ENCODE peak calls at places on chromosomes 3 and 15, in eight cellular contexts. K is activated T-helper 1 cell treated with anti-CD3 and anti-CD28 coated beads, Interleukin-12 subunit alpha, Interleukin-12 subunit beta, Interleukin-2, Interleukin-4 antibody, amounts not matched to agents 30 ng/mL and 10 ng/mL and 1 ng/mL, durations not matched to agents 14 hours and 24 hours and 36 hours; Q is frontal cortex; N is stimulated activated CD8-positive, alpha-beta memory T cell treated with anti-CD3 and anti-CD28 coated beads, Interleukin-15, amount 100 ng/mL, for 1 hour; J is NCI-H510A treated with DMSO at 0.1 percent for 48 hours; M is A172; H is germinal center; G is caudate nucleus. W is an unnamed sample.
A peak's percentile ranks its signal among the peaks of the same experiment; 100 is the strongest.

GRCh38 chr3:109257269-109257668 is 59.0 kb downstream of the DPPA2 start:
- DNase-seq in G (no peak), H (no peak), K (no peak), Q (no peak), N (no peak), J (no peak), M (peak; percentile 84), W (peak; percentile 3)

GRCh38 chr15:58546635-58547627 is 115.1 kb downstream of the LIPC start:
- DNase-seq in J (no peak), K (no peak), N (no peak), M (peak; percentile 97), H (no peak), Q (no peak), G (no peak), W (peak; percentile 96)

GRCh38 chr15:48888836-48889235 is 10.9 kb downstream of the EID1 start:
- DNase-seq in G (no peak), Q (no peak), J (no peak), N (no peak), M (no peak), H (no peak), K (no peak), W (no peak)

GRCh38 chr3:127682576-127682975 is 9.8 kb downstream of the ABTB1 start:
- DNase-seq in K (no peak), Q (no peak), M (no peak), N (no peak), H (no peak), J (no peak), G (no peak), W (no peak)

GRCh38 chr3:88433572-88433971 is 283.8 kb downstream of the C3orf38 start:
- DNase-seq in G (no peak), M (no peak), J (no peak), N (no peak), Q (peak; percentile 5), K (no peak), H (peak; percentile 60), W (no peak)

GRCh38 chr3:183350164-183350563 is 78.3 kb downstream of the MCF2L2 start:
- DNase-seq in K (no peak), Q (no peak), M (no peak), G (no peak), H (no peak), N (no peak), J (no peak), W (no peak)

GRCh38 chr3:126399348-126399730 is 4.6 kb downstream of the CFAP100 start:
- DNase-seq in H (no peak), N (no peak), Q (no peak), G (no peak), K (no peak), J (no peak), M (no peak), W (no peak)

GRCh38 chr15:78159395-78159794 is 10.2 kb downstream of the IDH3A start:
- DNase-seq in N (no peak), K (no peak), G (no peak), M (no peak), H (no peak), Q (no peak), J (peak; percentile 1), W (no peak)

GRCh38 chr3:129040579-129041300 is 19.8 kb upstream of the GP9 start:
- DNase-seq in G (no peak), Q (no peak), N (no peak), J (no peak), M (no peak), K (no peak), H (no peak), W (no peak)

GRCh38 chr15:74957301-74958035 is 896 bp upstream of the RPP25 start:
- DNase-seq in Q (no peak), H (no peak), J (no peak), N (no peak), G (no peak), M (no peak), K (no peak), W (peak; percentile 39)

GRCh38 chr3:54870423-54870822 is 57.4 kb downstream of the LRTM1 start:
- DNase-seq in G (no peak), Q (peak; percentile 37), M (peak; percentile 95), K (no peak), J (peak; percentile 42), H (no peak), N (no peak), W (peak; percentile 98)

GRCh38 chr15:90029024-90029423 is 27.9 kb downstream of the ZNF710 start:
- DNase-seq in Q (no peak), J (no peak), N (no peak), H (no peak), K (no peak), M (no peak), G (no peak), W (no peak)

GRCh38 chr15:87722941-87723691 is 533.4 kb downstream of the NTRK3 start:
- DNase-seq in M (no peak), K (no peak), Q (no peak), H (no peak), N (no peak), J (peak; percentile 47), G (no peak), W (no peak)

GRCh38 chr3:181824961-181825360 is 113.2 kb downstream of the SOX2 start:
- DNase-seq in K (no peak), G (no peak), M (no peak), Q (no peak), J (no peak), N (no peak), H (no peak), W (no peak)

GRCh38 chr3:147391726-147392082 is 14.6 kb downstream of the ZIC4 start:
- DNase-seq in K (no peak), N (no peak), M (no peak), G (no peak), H (no peak), Q (no peak), J (no peak), W (peak; percentile 76)

GRCh38 chr15:31262901-31263671 is 63.5 kb upstream of the KLF13 start:
- DNase-seq in K (no peak), J (no peak), N (no peak), M (no peak), G (no peak), Q (no peak), H (peak; percentile 72), W (peak; percentile 19)

GRCh38 chr3:65979152-65979551 is 59.6 kb downstream of the MAGI1 start:
- DNase-seq in K (no peak), G (no peak), H (no peak), N (no peak), M (no peak), J (no peak), Q (peak; percentile 28), W (peak; percentile 93)

GRCh38 chr3:99907959-99908544 is 90.4 kb downstream of the CMSS1 start:
- DNase-seq in Q (no peak), H (no peak), G (no peak), K (no peak), J (no peak), M (no peak), N (no peak), W (no peak)

GRCh38 chr3:179713643-179714090 is 60.8 kb downstream of the USP13 start:
- DNase-seq in G (no peak), H (no peak), N (no peak), K (no peak), Q (no peak), J (no peak), M (peak; percentile 11), W (peak; percentile 97)

GRCh38 chr3:43213631-43214030 is 72.7 kb upstream of the SNRK start:
- DNase-seq in Q (no peak), H (no peak), J (no peak), G (no peak), K (no peak), M (no peak), N (no peak), W (no peak)

GRCh38 chr3:49476563-49476962 is 6.5 kb downstream of the DAG1 start:
- DNase-seq in G (no peak), H (no peak), K (peak; percentile 18), M (peak; percentile 69), Q (no peak), N (no peak), J (no peak), W (peak; percentile 39)

GRCh38 chr3:27307566-27307965 is 61.6 kb downstream of the NEK10 start:
- DNase-seq in K (no peak), H (no peak), J (no peak), Q (no peak), M (no peak), N (no peak), G (no peak), W (no peak)

GRCh38 chr3:120350431-120350941 is 1.3 kb upstream of the LRRC58 start:
- DNase-seq in Q (peak; percentile 16), N (no peak), K (no peak), J (no peak), H (no peak), M (peak; percentile 46), G (no peak), W (peak; percentile 79)

GRCh38 chr3:45029661-45030060 is 3.6 kb downstream of the CLEC3B start:
- DNase-seq in H (no peak), N (no peak), Q (no peak), M (no peak), J (no peak), K (no peak), G (no peak), W (peak; percentile 85)

GRCh38 chr15:63474810-63475316 is 29.5 kb upstream of the USP3 start:
- DNase-seq in G (no peak), N (no peak), J (peak; percentile 80), M (no peak), K (no peak), H (peak; percentile 64), Q (no peak), W (no peak)

GRCh38 chr3:33636125-33636855 is 81.8 kb downstream of the CLASP2 start:
- DNase-seq in Q (no peak), G (no peak), M (peak; percentile 61), K (no peak), N (no peak), H (peak; percentile 40), J (peak; percentile 59), W (peak; percentile 69)

GRCh38 chr15:69595009-69595825 is 142.6 kb downstream of the RPLP1 start:
- DNase-seq in N (no peak), H (no peak), M (peak; percentile 44), J (no peak), Q (no peak), K (no peak), G (no peak), W (peak; percentile 28)

GRCh38 chr15:101019351-101019750 is 100.2 kb downstream of the LRRK1 start:
- DNase-seq in Q (no peak), J (no peak), K (no peak), N (no peak), H (no peak), G (no peak), M (no peak), W (no peak)

GRCh38 chr15:73633991-73634495 is 854 bp upstream of the NPTN start:
- DNase-seq in M (peak; percentile 90), N (no peak), K (no peak), J (no peak), G (no peak), Q (no peak), H (no peak), W (peak; percentile 97)

GRCh38 chr3:29409409-29409808 is 128.5 kb downstream of the RBMS3 start:
- DNase-seq in M (no peak), Q (no peak), K (no peak), N (no peak), G (no peak), H (no peak), J (no peak), W (no peak)

GRCh38 chr3:36992806-36993325 is at the start of gene EPM2AIP1:
- DNase-seq in M (no peak), K (no peak), J (no peak), G (no peak), H (peak; percentile 53), Q (peak; percentile 92), N (no peak), W (no peak)

GRCh38 chr3:116059421-116060096 is 385.7 kb downstream of the LSAMP start:
- DNase-seq in K (no peak), M (peak; percentile 100), H (no peak), J (no peak), G (no peak), Q (no peak), N (no peak), W (peak; percentile 65)

GRCh38 chr3:47722859-47723258 is 58.8 kb downstream of the SMARCC1 start:
- DNase-seq in N (no peak), G (no peak), H (no peak), K (no peak), J (no peak), M (no peak), Q (no peak), W (no peak)

GRCh38 chr15:63593705-63594671 is 3.2 kb upstream of the FBXL22 start:
- DNase-seq in J (no peak), N (no peak), G (no peak), Q (no peak), K (no peak), M (no peak), H (peak; percentile 21), W (no peak)